ENCODE peak calls at places on chromosomes 2 and 18, in four cellular contexts. B is ovary, S is SK-N-SH, H is sigmoid colon. Z is an unnamed sample.

GRCh38 chr2:172516299-172516698 is 39.6 kb upstream of the PDK1 start:
- DNase-seq in S (no peak), H (no peak), B (no peak), Z (no peak)

GRCh38 chr18:58044370-58045264 is 591 bp downstream of the NEDD4L start:
- DNase-seq in B (peak), H (peak), S (peak), Z (peak)

GRCh38 chr2:219418570-219419189 is 503 bp downstream of the DES start:
- DNase-seq in S (no peak), H (no peak), B (no peak), Z (no peak)

GRCh38 chr18:70221911-70222278 is 16.4 kb upstream of the RTTN start:
- DNase-seq in B (no peak), H (no peak), S (no peak), Z (no peak)

GRCh38 chr2:43718530-43719124 is 42.4 kb upstream of the C1GALT1C1L start:
- DNase-seq in H (no peak), B (no peak), S (no peak), Z (no peak)

GRCh38 chr2:220660277-220661155 is 911.6 kb downstream of the EPHA4 start:
- DNase-seq in H (no peak), S (no peak), B (no peak), Z (no peak)

GRCh38 chr2:45793998-45794720 is 142.7 kb downstream of the PRKCE start:
- DNase-seq in H (peak), B (no peak), S (no peak), Z (no peak)

GRCh38 chr2:82342351-82342750 is 2037.8 kb upstream of the LRRTM1 start:
- DNase-seq in H (no peak), S (no peak), B (no peak), Z (no peak)

GRCh38 chr2:63050186-63050915 is at the start of gene OTX1:
- DNase-seq in S (peak), H (peak), B (no peak), Z (peak)

GRCh38 chr18:59694824-59695223 is 2.4 kb downstream of the CCBE1 start:
- DNase-seq in S (no peak), H (no peak), B (no peak), Z (no peak)

GRCh38 chr2:98034745-98035144 is 39.0 kb upstream of the TMEM131 start:
- DNase-seq in S (no peak), B (no peak), H (no peak), Z (no peak)

GRCh38 chr2:17107131-17107530 is 411.1 kb downstream of the RAD51AP2 start:
- DNase-seq in S (no peak), B (no peak), H (no peak), Z (no peak)

GRCh38 chr2:15675456-15676195 is 84.0 kb downstream of the DDX1 start:
- DNase-seq in B (no peak), S (peak), H (no peak), Z (no peak)

GRCh38 chr2:240467659-240468299 is 32.3 kb downstream of the GPC1 start:
- DNase-seq in B (peak), H (peak), S (peak), Z (no peak)

GRCh38 chr18:36828630-36829361 is at the start of the genes KIAA1328 and TPGS2:
- DNase-seq in H (peak), S (peak), B (peak), Z (peak)

GRCh38 chr2:191835539-191836350 is 11.1 kb downstream of the CAVIN2 start:
- DNase-seq in S (no peak), B (no peak), H (no peak), Z (no peak)

GRCh38 chr18:57898506-57899124 is 95.5 kb upstream of the ATP8B1 start:
- DNase-seq in H (no peak), B (no peak), S (no peak), Z (no peak)

GRCh38 chr2:181900007-181900651 is 8.6 kb downstream of the ITPRID2 start:
- DNase-seq in S (no peak), H (no peak), B (no peak), Z (no peak)

GRCh38 chr2:1653137-1653789 is 91.1 kb downstream of the PXDN start:
- DNase-seq in S (no peak), H (peak), B (peak), Z (no peak)

GRCh38 chr2:36246320-36246990 is 109.1 kb upstream of the CRIM1 start:
- DNase-seq in S (no peak), H (no peak), B (no peak), Z (no peak)

GRCh38 chr2:105870062-105870461 is 125.3 kb downstream of the NCK2 start:
- DNase-seq in B (no peak), S (no peak), H (no peak), Z (no peak)

GRCh38 chr18:24197412-24197811 is 58.5 kb downstream of the CABYR start:
- DNase-seq in B (no peak), H (no peak), S (no peak), Z (no peak)

GRCh38 chr2:239225921-239226561 is 174.8 kb downstream of the HDAC4 start:
- DNase-seq in B (no peak), S (no peak), H (peak), Z (no peak)

GRCh38 chr2:16650287-16651249 is 15.1 kb downstream of the CYRIA start:
- DNase-seq in B (no peak), H (no peak), S (no peak), Z (no peak)

GRCh38 chr2:241739651-241740050 is 5.2 kb downstream of the D2HGDH start:
- DNase-seq in H (no peak), S (no peak), B (no peak), Z (no peak)

GRCh38 chr2:203706403-203706802 is at the start of gene CD28:
- DNase-seq in S (no peak), B (no peak), H (peak), Z (peak)

GRCh38 chr2:159140070-159140774 is 146.3 kb downstream of the WDSUB1 start:
- DNase-seq in B (no peak), S (no peak), H (no peak), Z (no peak)

DNA sequence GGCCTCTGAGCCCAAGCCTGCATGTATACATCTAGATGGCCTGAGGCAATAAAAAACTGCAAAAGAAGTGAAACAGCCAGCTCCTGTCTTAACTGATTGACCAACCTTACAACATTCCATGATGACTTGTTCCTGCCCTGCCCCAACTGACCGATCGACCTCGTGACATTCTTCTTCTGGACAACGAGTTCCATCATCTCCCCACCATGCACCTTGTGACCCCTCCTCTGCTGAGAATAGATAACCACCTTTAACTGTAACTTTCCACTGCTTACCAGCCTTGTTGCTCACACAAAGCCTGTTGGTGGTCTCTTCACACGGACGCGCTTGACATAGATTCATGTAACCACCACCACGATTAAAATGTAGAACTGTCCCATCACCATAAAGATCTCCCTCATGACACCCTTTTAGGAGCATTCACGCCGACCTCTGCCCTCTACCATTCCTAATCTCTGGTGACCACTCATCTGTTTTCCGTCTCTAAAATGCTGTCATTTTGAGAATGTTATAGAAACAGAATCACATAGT is 120.1 kb upstream of the REV1 start:
- DNase-seq in S (no peak), B (no peak), H (no peak), Z (no peak)
- TF ChIP-seq EP300 in S (no peak), B (no peak), H (no peak), Z (no peak)

GRCh38 chr18:75070235-75070624 is 138.7 kb downstream of the PTGR3 start:
- DNase-seq in S (no peak), H (no peak), B (no peak), Z (no peak)
- H3K4me3 ChIP-seq in S (no peak), H (no peak), B (no peak), Z (peak)

GRCh38 chr2:120471166-120471565 is 125.2 kb downstream of the INHBB start:
- DNase-seq in H (peak), S (no peak), B (no peak), Z (peak)
- TF ChIP-seq CTCF in H (no peak), S (no peak), B (no peak), Z (no peak)

GRCh38 chr2:28951910-28952805 is 28.9 kb upstream of the TOGARAM2 start:
- DNase-seq in H (peak), B (no peak), S (no peak), Z (peak)
- TF ChIP-seq EP300 in H (peak), B (no peak), S (no peak), Z (peak)

DNA sequence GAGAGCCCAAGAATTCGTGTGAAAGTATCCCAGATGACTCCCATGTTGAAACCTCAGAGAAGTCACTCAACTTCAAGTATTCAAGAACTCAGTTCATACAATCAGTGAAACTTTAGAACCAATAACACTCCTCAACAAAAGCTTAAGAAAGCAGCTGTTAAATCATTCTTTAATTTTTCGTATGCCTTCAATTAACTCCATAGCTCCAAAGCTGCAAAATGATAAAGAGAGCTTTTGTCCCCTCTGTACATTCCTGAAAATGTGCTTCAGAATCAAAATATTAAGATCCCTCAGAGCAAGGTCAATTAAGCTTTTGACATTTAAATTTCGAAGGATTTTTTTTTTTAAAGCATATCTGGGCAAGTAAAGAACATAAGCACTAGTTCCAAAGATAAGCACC is 4.7 kb downstream of the COBLL1 start:
- DNase-seq in H (no peak), B (no peak), S (no peak), Z (no peak)
- H3K4me3 ChIP-seq in H (no peak), B (no peak), S (no peak), Z (no peak)

GRCh38 chr2:23767871-23768611 is 158.9 kb downstream of the ATAD2B start:
- DNase-seq in B (no peak), S (no peak), H (no peak), Z (no peak)
- TF ChIP-seq CTCF in B (no peak), S (no peak), H (no peak), Z (no peak)

GRCh38 chr2:3518496-3519254 is 656 bp downstream of the ADI1 start:
- DNase-seq in S (peak), B (peak), H (peak), Z (peak)
- TF ChIP-seq EP300 in S (no peak), B (no peak), H (no peak), Z (no peak)

DNA sequence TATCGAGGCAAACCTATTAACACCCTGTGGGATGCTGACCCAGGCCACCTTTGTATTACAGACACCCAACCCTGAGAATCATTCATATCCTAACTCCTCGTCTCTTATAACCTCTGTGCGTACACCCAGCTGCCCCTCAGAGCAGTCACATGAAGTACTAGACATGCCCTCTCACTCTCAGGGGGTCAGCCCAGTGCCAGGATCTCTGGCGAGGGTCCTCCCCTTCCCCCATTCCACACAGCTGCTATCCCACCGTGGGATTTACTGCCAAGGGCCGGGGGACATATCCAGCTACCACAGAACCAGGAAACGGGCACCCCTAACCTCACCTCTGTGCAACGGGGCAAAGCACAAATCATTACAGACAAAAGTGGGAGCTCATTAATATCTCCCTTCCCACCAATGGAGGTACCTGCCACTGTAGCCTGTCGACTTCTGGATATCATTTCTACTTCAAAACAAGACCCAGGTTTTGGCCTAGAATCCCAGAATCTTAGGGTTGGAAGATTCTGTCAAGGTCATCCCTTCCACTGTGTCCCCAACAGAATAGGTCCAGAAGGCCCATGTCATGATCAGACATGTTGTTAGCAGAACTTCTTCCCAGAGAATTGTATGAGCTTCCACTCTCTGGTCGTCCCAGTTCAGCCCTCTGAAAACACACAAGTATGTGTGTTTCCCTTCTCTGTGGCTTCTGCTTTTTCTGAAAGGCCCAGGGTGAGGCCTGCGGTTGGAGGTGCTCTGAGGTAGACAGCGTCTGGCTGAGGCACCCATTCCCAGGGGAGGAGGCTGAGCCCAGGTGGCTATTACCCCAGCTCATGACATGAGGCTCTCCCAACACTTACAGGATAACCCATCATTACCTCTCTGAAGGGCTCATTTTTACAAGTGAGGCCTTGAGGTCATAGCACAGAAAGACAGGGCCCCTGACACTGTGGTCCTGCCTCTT is 1.7 kb downstream of the TMBIM1 start:
- DNase-seq in B (no peak), H (no peak), S (no peak), Z (peak)
- H3K4me3 ChIP-seq in B (peak), H (peak), S (no peak), Z (peak)

Z was measured in upper lobe of left lung.